ENCODE peak calls at places on chromosomes 4 and X, in five cellular contexts. P, G, F, U and D are unnamed samples.

GRCh38 chr4:54961357-54961975 is 163.9 kb downstream of the KDR start:
- DNase-seq in U (no peak), F (no peak), G (no peak), P (peak; percentile 34), D (no peak)

GRCh38 chr4:161256716-161257115 is 907.1 kb downstream of the FSTL5 start:
- DNase-seq in F (no peak), G (no peak), P (no peak), U (no peak), D (no peak)

GRCh38 chr4:150130953-150131352 is 52.7 kb downstream of the DCLK2 start:
- DNase-seq in G (no peak), P (no peak), F (no peak), U (no peak), D (no peak)

GRCh38 chrX:136708348-136708747 is 60.4 kb downstream of the CD40LG start:
- DNase-seq in P (no peak), U (no peak), F (no peak), G (no peak), D (no peak)

GRCh38 chrX:53093748-53094583 is at the start of gene KANTR:
- DNase-seq in F (peak; percentile 73), G (peak; percentile 61), P (peak; percentile 94), U (peak; percentile 76), D (peak; percentile 66)

GRCh38 chr4:95544433-95545103 is 4.2 kb downstream of the UNC5C start:
- DNase-seq in U (no peak), G (no peak), F (no peak), P (no peak), D (no peak)

GRCh38 chr4:7281316-7282093 is 89.2 kb downstream of the SORCS2 start:
- DNase-seq in F (no peak), G (no peak), U (no peak), P (no peak), D (no peak)

GRCh38 chr4:133997440-133997839 is 204.1 kb downstream of the PABPC4L start:
- DNase-seq in P (no peak), G (no peak), U (no peak), F (no peak), D (no peak)

GRCh38 chr4:105061136-105061696 is 85.5 kb upstream of the TET2 start:
- DNase-seq in F (peak; percentile 85), G (no peak), P (peak; percentile 7), U (no peak), D (no peak)

GRCh38 chr4:57233391-57233790 is 123.2 kb upstream of the IGFBP7 start:
- DNase-seq in U (no peak), P (no peak), F (no peak), G (no peak), D (no peak)

GRCh38 chrX:31071262-31071661 is 579 bp downstream of the FTHL17 start:
- DNase-seq in P (no peak), G (no peak), F (no peak), U (no peak), D (no peak)

GRCh38 chr4:171025776-171026175 is 787.4 kb upstream of the GALNTL6 start:
- DNase-seq in U (no peak), F (no peak), G (no peak), P (no peak), D (no peak)

GRCh38 chr4:144645102-144645469 is 870 bp upstream of the HHIP start:
- DNase-seq in P (no peak), G (no peak), F (no peak), U (no peak), D (no peak)

GRCh38 chrX:150731795-150732194 is 38.6 kb downstream of the MTMR1 start:
- DNase-seq in F (no peak), U (no peak), G (no peak), P (no peak), D (no peak)

GRCh38 chrX:16528620-16529019 is 121.3 kb upstream of the S100G start:
- DNase-seq in U (no peak), P (no peak), G (no peak), F (no peak), D (no peak)

GRCh38 chr4:127669691-127670090 is 36.9 kb downstream of the INTU start:
- DNase-seq in U (no peak), P (no peak), F (no peak), G (no peak), D (no peak)

GRCh38 chr4:138235419-138235952 is 6.7 kb downstream of the SLC7A11 start:
- DNase-seq in P (peak; percentile 29), U (no peak), F (no peak), G (no peak), D (no peak)

GRCh38 chr4:118124977-118125376 is 90.7 kb downstream of the NDST3 start:
- DNase-seq in F (no peak), U (no peak), P (no peak), G (no peak), D (no peak)

GRCh38 chrX:136525738-136526606 is 6.0 kb upstream of the VGLL1 start:
- DNase-seq in F (no peak), G (no peak), U (no peak), P (no peak), D (no peak)

GRCh38 chr4:3177905-3178304 is 71.1 kb upstream of the MSANTD1 start:
- DNase-seq in F (no peak), P (no peak), G (no peak), U (no peak), D (no peak)

GRCh38 chrX:130110379-130111219 is at the start of gene ELF4:
- DNase-seq in P (peak; percentile 85), U (no peak), F (no peak), G (peak; percentile 56), D (peak; percentile 60)

GRCh38 chr4:125389713-125390112 is 75.0 kb downstream of the FAT4 start:
- DNase-seq in G (no peak), F (no peak), U (no peak), P (no peak), D (no peak)

GRCh38 chr4:30912098-30912719 is 192.0 kb downstream of the PCDH7 start:
- DNase-seq in G (no peak), F (no peak), P (no peak), U (no peak), D (no peak)

GRCh38 chr4:77952399-77952974 is 89.9 kb downstream of the MRPL1 start:
- DNase-seq in U (no peak), P (no peak), G (no peak), F (no peak), D (no peak)

GRCh38 chrX:22164770-22165388 is 107.8 kb upstream of the CBLL2 start:
- DNase-seq in F (no peak), U (no peak), P (no peak), G (no peak), D (no peak)

GRCh38 chr4:167100120-167100519 is 134.2 kb downstream of the SPOCK3 start:
- DNase-seq in U (no peak), G (no peak), P (no peak), F (peak; percentile 32), D (no peak)

GRCh38 chr4:84279678-84280077 is 219.4 kb downstream of the NKX6-1 start:
- DNase-seq in P (no peak), F (no peak), G (no peak), U (no peak), D (no peak)

GRCh38 chr4:60619531-60620305 is 580.4 kb upstream of the ADGRL3 start:
- DNase-seq in P (no peak), F (no peak), G (no peak), U (no peak), D (no peak)

GRCh38 chrX:103628386-103629290 is at the start of gene TCEAL1:
- DNase-seq in G (no peak), U (peak; percentile 65), P (peak; percentile 5), F (no peak), D (no peak)

GRCh38 chr4:20195071-20195885 is 56.4 kb upstream of the SLIT2 start:
- DNase-seq in G (no peak), U (no peak), P (no peak), F (no peak), D (no peak)

GRCh38 chr4:100060765-100061416 is 110.8 kb upstream of the H2AZ1 start:
- DNase-seq in U (no peak), G (no peak), F (no peak), P (no peak), D (no peak)

GRCh38 chr4:35900608-35901243 is 343.6 kb downstream of the ARAP2 start:
- DNase-seq in P (no peak), G (no peak), F (no peak), U (no peak), D (no peak)

GRCh38 chrX:30577362-30577961 is at the start of gene TASL:
- DNase-seq in U (no peak), P (no peak), G (no peak), F (peak; percentile 94), D (peak; percentile 13)

GRCh38 chr4:13567125-13567524 is 22.8 kb upstream of the NKX3-2 start:
- DNase-seq in U (no peak), F (no peak), G (no peak), P (no peak), D (no peak)
- TF ChIP-seq POLR2AphosphoS5 in U (peak; percentile 42), F (no peak), G (no peak), P (no peak), D (peak; percentile 26)

GRCh38 chr4:177194906-177195305 is 114.8 kb upstream of the NEIL3 start:
- DNase-seq in P (no peak), G (no peak), U (no peak), F (no peak), D (no peak)

GRCh38 chr4:177191586-177191985 is 118.1 kb upstream of the NEIL3 start:
- DNase-seq in F (no peak), G (no peak), P (no peak), U (no peak), D (no peak)

GRCh38 chr4:177190995-177191568 is 118.6 kb upstream of the NEIL3 start:
- DNase-seq in G (no peak), F (no peak), P (no peak), U (no peak), D (no peak)

GRCh38 chr4:177201614-177202013 is 108.1 kb upstream of the NEIL3 start:
- DNase-seq in G (no peak), F (no peak), P (no peak), U (no peak), D (no peak)

GRCh38 chr4:177196615-177197014 is 113.1 kb upstream of the NEIL3 start:
- DNase-seq in G (no peak), F (no peak), U (no peak), P (no peak), D (no peak)
- TF ChIP-seq TAF1 in G (no peak), F (no peak), U (no peak), P (no peak), D (no peak)

GRCh38 chrX:49842603-49843002 is 13.5 kb downstream of the PAGE4 start:
- DNase-seq in F (no peak), U (no peak), G (no peak), P (no peak), D (no peak)
- TF ChIP-seq POLR2A in F (no peak), U (no peak), G (no peak), P (no peak), D (no peak)

DNA sequence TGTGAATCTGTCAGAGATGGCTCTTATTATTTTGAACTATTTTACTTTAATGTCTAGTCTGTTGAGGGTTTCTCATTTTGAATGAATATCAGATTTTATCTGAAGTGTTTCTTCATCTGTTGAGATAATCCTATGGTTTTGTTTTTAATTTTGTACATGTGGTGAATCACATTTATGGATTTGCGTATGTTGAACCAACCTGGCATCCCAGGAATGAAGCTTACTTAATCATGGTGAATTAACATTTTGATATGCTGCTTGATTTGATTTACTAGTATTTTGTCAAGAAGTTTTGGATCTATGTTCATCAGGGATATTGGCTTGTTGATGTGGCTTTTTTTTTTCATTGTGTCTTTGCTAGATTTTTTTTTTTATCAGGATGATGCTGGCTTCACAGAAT is 2390.9 kb downstream of the PCDH7 start:
- DNase-seq in U (no peak), G (no peak), F (no peak), P (no peak), D (no peak)
- TF ChIP-seq POLR2AphosphoS5 in U (no peak), G (no peak), F (no peak), P (no peak), D (no peak)